ENCODE peak calls at places on chromosomes 4 and X, in seven cellular contexts. D is HCT116, G is left ventricle myocardium inferior, R is brain microvascular endothelial cell, K is prostate gland, J is hepatocyte, E is psoas muscle. P is an unnamed sample.

GRCh38 chr4:59612235-59612634 is 1587.9 kb upstream of the ADGRL3 start:
- DNase-seq in E (no peak), R (peak), K (no peak), G (no peak), D (no peak), J (peak), P (peak)

GRCh38 chrX:9071031-9071650 is 37.2 kb upstream of the FAM9B start:
- DNase-seq in J (no peak), R (peak), D (no peak), K (no peak), E (no peak), G (no peak), P (no peak)

GRCh38 chr4:81839347-81840042 is 367.8 kb upstream of the RASGEF1B start:
- DNase-seq in J (no peak), R (no peak), E (no peak), G (no peak), K (no peak), D (no peak), P (no peak)

GRCh38 chr4:16197842-16198241 is 28.4 kb downstream of the TAPT1 start:
- DNase-seq in E (no peak), R (no peak), K (no peak), G (no peak), D (no peak), J (no peak), P (no peak)

GRCh38 chrX:40090050-40090804 is 7.5 kb downstream of the BCOR start:
- DNase-seq in J (peak), D (no peak), E (no peak), R (no peak), K (peak), G (peak), P (no peak)

GRCh38 chr4:35520059-35520458 is 724.3 kb downstream of the ARAP2 start:
- DNase-seq in K (peak), J (peak), G (no peak), D (no peak), R (no peak), E (no peak), P (peak)

GRCh38 chr4:98510757-98511517 is 147.5 kb downstream of the TSPAN5 start:
- DNase-seq in R (peak), E (no peak), D (no peak), K (no peak), J (no peak), G (no peak), P (peak)

GRCh38 chr4:128823025-128823661 is 13.6 kb downstream of the JADE1 start:
- DNase-seq in G (no peak), E (no peak), K (no peak), R (peak), J (no peak), D (peak), P (peak)

GRCh38 chr4:151325320-151326246 is at the start of gene SH3D19:
- DNase-seq in R (peak), K (peak), D (peak), G (peak), E (peak), J (peak), P (peak)

GRCh38 chrX:133542476-133542875 is 127.2 kb upstream of the GPC4 start:
- DNase-seq in D (no peak), G (no peak), J (no peak), K (no peak), E (no peak), R (no peak), P (no peak)

GRCh38 chr4:130705023-130705422 is 1609.1 kb downstream of the C4orf33 start:
- DNase-seq in J (no peak), E (no peak), G (no peak), R (no peak), K (no peak), D (no peak), P (peak)

GRCh38 chr4:20592666-20593065 is 107.6 kb upstream of the PACRGL start:
- DNase-seq in D (no peak), J (peak), R (no peak), K (no peak), E (no peak), G (no peak), P (no peak)

GRCh38 chrX:48747415-48748026 is 14.0 kb upstream of the GLOD5 start:
- DNase-seq in E (no peak), K (no peak), G (no peak), R (no peak), D (no peak), J (no peak), P (no peak)

GRCh38 chr4:155666701-155667537 is at the start of gene GUCY1A1:
- DNase-seq in R (no peak), K (peak), E (peak), G (peak), J (peak), D (no peak), P (peak)

GRCh38 chr4:88672987-88673386 is 24.6 kb downstream of the NAP1L5 start:
- DNase-seq in E (no peak), D (no peak), J (peak), K (no peak), R (peak), G (no peak), P (no peak)

GRCh38 chr4:57504139-57504538 is 394.0 kb upstream of the IGFBP7 start:
- DNase-seq in G (no peak), J (no peak), E (no peak), K (no peak), D (no peak), R (no peak), P (no peak)

GRCh38 chrX:130393451-130394074 is 8.1 kb upstream of the GPR119 start:
- DNase-seq in D (peak), R (peak), G (no peak), J (peak), K (peak), E (no peak), P (peak)

GRCh38 chrX:153900806-153901752 is 3.4 kb upstream of the AVPR2 start:
- DNase-seq in E (peak), R (peak), G (peak), J (peak), K (no peak), D (no peak), P (peak)

GRCh38 chr4:83034630-83035494 is at the start of gene COPS4:
- DNase-seq in E (peak), R (peak), J (peak), G (peak), D (peak), K (peak), P (peak)

GRCh38 chr4:83036991-83037390 is 2.0 kb downstream of the COPS4 start:
- DNase-seq in J (no peak), R (no peak), G (no peak), E (no peak), D (no peak), K (no peak), P (no peak)

GRCh38 chr4:83043801-83044407 is 8.9 kb downstream of the COPS4 start:
- DNase-seq in R (peak), D (no peak), G (no peak), K (no peak), J (no peak), E (no peak), P (peak)

DNA sequence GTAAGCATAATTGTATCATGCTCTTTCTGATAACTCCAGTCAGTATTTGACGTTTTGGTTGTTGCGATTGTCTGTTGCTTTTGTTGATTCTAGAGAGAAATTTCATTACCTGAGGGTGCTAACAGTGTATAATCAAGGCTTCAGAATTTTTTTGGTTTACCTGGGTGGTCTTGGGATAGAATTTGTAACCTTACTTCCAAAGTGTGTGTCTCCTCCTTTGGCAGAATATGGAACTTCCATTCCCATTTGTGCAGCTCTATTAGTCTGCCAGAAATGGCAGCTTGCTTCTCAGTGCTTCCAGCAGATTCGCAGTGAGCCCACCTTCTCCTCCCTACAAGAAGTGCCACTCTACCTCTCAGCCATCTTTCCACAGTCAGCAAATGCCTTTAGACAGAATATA is 5.3 kb downstream of the COPS4 start:
- DNase-seq in J (no peak), R (no peak), D (no peak), G (no peak), K (no peak), E (no peak), P (no peak)
- TF ChIP-seq CTCF in J (no peak), R (peak), D (no peak), G (no peak), K (no peak), E (no peak), P (no peak)

DNA sequence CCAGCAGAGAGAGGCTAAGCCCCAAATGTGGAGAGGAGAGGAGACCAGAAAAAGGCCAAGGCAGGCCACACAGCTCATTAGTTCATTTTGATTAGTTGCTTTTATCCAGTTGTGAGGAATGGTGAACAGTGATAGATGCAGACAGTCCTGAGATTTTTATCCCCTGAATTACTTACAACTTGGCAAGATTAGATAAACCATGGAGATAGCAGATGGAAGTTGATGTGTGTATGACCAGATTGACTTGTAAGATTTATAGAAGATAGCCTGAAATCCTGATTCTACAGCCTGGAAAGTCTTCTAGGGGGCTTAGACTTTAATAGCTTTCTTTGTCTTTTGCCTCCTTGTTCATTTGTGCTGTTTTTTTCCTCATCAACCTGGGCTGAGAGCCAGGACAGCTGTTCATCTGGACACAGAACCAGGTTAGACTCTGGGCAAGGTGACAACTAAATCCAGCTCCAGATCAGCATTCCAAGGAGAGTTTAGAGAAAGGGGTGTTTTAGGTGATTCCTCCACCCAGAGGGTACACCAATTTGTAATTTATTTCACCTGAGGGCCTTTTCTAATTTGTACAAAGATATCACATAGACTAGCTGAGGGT is 215.5 kb downstream of the SPATA18 start:
- DNase-seq in R (no peak), D (no peak), E (peak), K (no peak), G (peak), J (no peak), P (no peak)
- H3K27ac ChIP-seq in R (no peak), D (no peak), E (no peak), K (no peak), G (peak), J (no peak), P (no peak)

GRCh38 chrX:72346306-72346949 is 40.7 kb upstream of the CITED1 start:
- DNase-seq in J (no peak), R (no peak), K (no peak), E (no peak), G (no peak), D (no peak), P (no peak)

GRCh38 chrX:72340046-72340445 is 34.3 kb upstream of the CITED1 start:
- DNase-seq in D (no peak), J (no peak), K (no peak), R (no peak), E (no peak), G (no peak), P (no peak)

DNA sequence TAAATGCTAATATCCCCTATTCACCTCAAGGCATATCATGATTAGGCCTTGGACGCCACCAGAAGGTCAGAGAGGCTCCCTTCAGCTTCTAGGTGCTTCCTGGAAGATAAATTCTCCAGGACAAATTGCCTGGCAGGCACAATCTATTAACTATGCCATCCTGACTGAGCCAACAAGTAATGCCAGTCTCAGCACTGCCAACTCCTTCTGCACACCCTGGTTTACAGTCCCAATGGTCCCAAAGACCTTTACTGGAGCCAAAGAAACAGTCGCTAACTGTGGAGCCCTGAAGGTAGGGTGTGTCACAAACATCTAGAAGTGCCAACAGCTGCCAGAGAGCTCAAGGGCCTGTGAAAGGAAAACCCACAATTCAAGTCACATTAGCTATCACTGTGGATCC is 34.9 kb upstream of the CITED1 start:
- DNase-seq in R (no peak), K (peak), D (no peak), J (no peak), G (no peak), E (no peak), P (no peak)
- TF ChIP-seq CTCF in R (no peak), K (no peak), D (no peak), J (no peak), G (no peak), E (no peak), P (no peak)

DNA sequence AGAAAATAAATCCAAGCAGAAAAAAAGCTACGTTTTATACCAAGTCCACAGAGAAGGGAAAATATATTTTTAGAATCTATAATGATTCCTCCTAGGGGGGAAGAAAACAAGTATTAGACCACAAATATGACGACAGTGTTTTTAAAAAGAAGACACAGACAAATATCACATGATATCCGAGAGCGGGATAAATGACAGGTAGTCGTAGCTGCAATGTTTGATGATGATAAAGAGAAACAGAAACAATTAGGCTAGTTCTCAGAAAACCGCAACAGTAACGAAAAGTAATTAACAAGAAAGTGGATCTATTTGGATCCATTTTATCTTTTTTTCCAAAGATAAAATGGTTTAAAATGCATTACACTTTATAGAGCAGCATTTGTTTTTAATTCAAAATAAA is 918 bp downstream of the HAUS3 start:
- DNase-seq in K (no peak), G (no peak), D (no peak), R (no peak), E (no peak), J (no peak), P (no peak)
- H3K27ac ChIP-seq in K (peak), G (peak), D (peak), R (peak), E (peak), J (peak), P (peak)

DNA sequence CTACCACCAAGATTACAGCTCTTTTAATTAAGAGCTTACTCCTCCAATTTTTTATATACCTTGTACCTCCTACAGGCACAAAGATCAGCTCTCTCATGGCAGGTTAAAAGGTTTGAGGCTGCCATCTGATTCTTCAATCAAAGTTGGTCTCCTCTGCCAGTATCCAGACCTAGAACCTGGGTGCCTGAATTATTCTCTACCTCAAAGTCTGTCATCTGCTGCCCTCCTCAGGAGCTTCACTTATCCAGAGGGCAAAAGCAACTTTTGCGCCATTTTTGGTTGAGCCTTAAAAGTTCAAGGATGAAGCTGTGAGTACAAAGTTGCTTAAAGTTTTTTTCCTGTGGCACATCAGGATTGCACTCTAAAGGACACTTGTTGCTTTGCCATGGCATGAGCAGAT is 343.7 kb upstream of the PPP1R2C start:
- DNase-seq in J (no peak), K (no peak), R (no peak), E (no peak), G (no peak), D (no peak), P (no peak)
- TF ChIP-seq CTCF in J (peak), K (no peak), R (no peak), E (no peak), G (no peak), D (no peak), P (no peak)

DNA sequence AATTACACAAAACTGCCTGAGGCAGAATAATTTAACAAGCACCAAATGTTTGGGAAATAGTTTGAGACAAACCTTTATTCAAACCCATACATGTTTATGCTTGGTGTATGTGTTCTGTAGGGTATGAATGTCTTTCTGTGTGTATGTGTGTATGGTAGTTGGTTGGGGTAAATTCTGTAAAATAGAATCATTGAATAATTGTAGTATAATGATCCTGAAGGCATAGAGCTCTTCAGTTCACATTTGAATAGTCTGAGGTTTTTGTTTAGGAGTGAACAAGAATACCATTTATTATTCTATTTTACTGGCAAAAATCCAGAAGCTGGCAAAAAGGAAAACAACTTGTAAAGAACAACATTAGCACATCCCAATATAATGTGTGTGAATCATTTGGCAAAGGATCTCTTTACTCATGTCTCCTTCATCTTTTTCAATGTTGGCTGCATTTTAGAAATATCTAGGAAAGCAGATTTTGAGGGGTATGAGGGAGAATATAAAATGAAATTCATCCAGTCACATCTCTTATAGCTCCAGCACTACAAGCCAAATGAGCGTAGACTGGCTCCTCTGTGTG is 359.9 kb downstream of the CHIC1 start:
- DNase-seq in E (no peak), J (no peak), D (no peak), G (no peak), R (no peak), K (no peak), P (no peak)
- H3K27ac ChIP-seq in E (no peak), J (no peak), D (no peak), G (no peak), R (no peak), K (no peak), P (no peak)

DNA sequence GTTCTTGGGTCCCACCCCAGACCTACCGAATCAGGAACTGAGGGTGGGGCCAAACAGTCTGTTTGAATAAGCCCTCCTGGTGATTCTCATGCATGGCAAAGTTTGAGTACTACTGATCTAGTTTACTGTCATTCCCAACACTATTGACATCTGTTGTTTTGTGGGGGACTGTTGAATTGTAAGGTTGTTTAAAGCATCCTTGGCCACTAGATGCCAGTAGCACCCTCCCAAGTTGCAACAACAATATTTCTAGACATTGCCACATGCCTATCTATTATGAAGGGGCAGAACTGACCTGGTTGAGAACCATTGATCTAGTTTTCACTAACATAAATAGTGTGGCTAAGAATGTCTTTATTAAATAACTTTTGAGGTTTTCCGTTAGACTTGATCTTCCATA is 15.1 kb downstream of the TAF9B start:
- DNase-seq in R (no peak), J (no peak), G (no peak), E (no peak), K (no peak), D (no peak), P (no peak)
- TF ChIP-seq CTCF in R (peak), J (peak), G (no peak), E (no peak), K (no peak), D (no peak), P (no peak)

DNA sequence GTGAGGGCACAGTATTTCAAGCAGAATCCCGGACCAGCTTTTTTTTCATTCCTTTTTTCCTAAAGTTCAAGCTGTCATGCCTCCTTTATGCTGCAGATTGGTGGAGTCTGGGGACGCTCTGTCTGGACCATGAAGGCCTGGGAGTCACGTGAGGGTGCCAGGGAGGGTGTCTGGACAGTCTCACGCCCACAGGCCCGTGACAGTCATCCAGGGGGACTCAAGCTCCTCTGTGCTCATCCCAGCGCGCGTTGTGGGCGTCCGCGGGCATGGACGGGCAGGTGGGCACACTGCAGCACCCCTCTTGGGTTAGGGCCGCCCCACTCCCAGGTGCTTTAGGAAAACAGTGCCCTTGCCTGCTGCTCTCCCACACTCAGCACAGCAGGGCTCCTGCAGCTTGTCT is 4.8 kb downstream of the CPZ start:
- DNase-seq in E (no peak), K (no peak), G (no peak), D (no peak), R (no peak), J (no peak), P (no peak)
- H3K27ac ChIP-seq in E (no peak), K (no peak), G (no peak), D (no peak), R (no peak), J (no peak), P (no peak)

DNA sequence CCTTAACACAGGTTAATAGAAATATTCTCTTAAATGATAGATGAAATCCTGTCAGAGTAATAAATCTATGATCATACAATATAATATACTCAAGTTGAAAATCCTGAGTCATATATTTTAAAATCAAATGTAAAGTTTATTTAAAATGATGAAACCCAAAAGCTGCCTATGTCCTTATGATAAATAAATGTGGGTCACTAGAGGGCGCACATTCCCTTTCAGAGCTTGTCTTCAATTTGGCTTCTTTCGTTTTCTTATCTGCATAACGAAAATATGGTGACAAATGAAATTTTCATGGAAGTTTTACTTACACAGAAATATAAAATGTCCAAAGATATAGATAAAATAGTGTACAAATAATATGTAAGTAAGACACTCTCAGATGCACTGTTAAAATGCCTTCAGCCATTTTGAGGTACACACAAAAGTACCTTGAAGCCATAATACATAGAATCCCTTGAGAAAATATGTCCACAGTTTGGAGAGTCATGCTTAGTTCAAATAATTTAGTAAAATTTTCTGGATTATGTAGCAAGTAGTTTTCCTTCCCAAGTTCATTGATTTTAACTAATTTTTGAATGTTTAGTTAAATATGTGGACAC is 680.4 kb downstream of the DMD start:
- DNase-seq in G (no peak), K (peak), E (no peak), R (peak), J (peak), D (no peak), P (peak)
- TF ChIP-seq CTCF in G (peak), K (peak), E (peak), R (peak), J (peak), D (no peak), P (peak)

P was measured in RWPE1.